ENCODE peak calls at places on chromosomes 5 and 9, in four cellular contexts. F is astrocyte, R is activated T-cell treated with anti-CD3 and anti-CD28 coated beads for 24 hours, E is HepG2. G is an unnamed sample.

GRCh38 chr9:36327903-36328302 is 69.7 kb upstream of the GNE start:
- DNase-seq in F (peak; percentile 29), R (no peak), E (no peak), G (no peak)

GRCh38 chr9:110298028-110298605 is 39.5 kb downstream of the TXNDC8 start:
- DNase-seq in F (no peak), R (no peak), E (peak; percentile 29), G (no peak)

GRCh38 chr9:137411670-137412380 is 11.1 kb downstream of the EXD3 start:
- DNase-seq in F (peak; percentile 91), R (no peak), E (no peak), G (peak; percentile 45)

GRCh38 chr9:138073808-138074207 is 196.2 kb downstream of the CACNA1B start:
- DNase-seq in F (no peak), R (no peak), E (no peak), G (no peak)

GRCh38 chr5:172115541-172115982 is 72.5 kb downstream of the STK10 start:
- DNase-seq in F (no peak), R (no peak), E (no peak), G (no peak)

GRCh38 chr9:133666845-133667244 is 30.7 kb downstream of the DBH start:
- DNase-seq in F (no peak), R (no peak), E (no peak), G (no peak)

GRCh38 chr5:151251001-151251551 is 1.9 kb upstream of the GM2A start:
- DNase-seq in F (no peak), R (no peak), E (peak; percentile 93), G (peak; percentile 50)

GRCh38 chr5:76617675-76618074 is 5.5 kb downstream of the F2RL2 start:
- DNase-seq in F (peak; percentile 92), R (no peak), E (no peak), G (no peak)

GRCh38 chr5:86971034-86971511 is 296.6 kb upstream of the RASA1 start:
- DNase-seq in F (peak; percentile 8), R (no peak), E (peak; percentile 3), G (no peak)

GRCh38 chr9:111866976-111867375 is 29.6 kb upstream of the UGCG start:
- DNase-seq in F (peak; percentile 84), R (no peak), E (peak; percentile 6), G (no peak)

GRCh38 chr5:120901199-120901598 is 437.1 kb downstream of the PRR16 start:
- DNase-seq in F (no peak), R (no peak), E (no peak), G (no peak)

GRCh38 chr5:10372726-10373709 is 19.5 kb downstream of the MARCHF6 start:
- DNase-seq in F (no peak), R (no peak), E (no peak), G (no peak)

GRCh38 chr9:123358181-123358894 is 2.3 kb downstream of the CRB2 start:
- DNase-seq in F (no peak), R (no peak), E (no peak), G (no peak)

GRCh38 chr9:121735065-121735791 is 83.8 kb downstream of the DAB2IP start:
- DNase-seq in F (peak; percentile 59), R (no peak), E (peak; percentile 62), G (peak; percentile 24)

GRCh38 chr5:28914302-28914701 is 1875.9 kb upstream of the CDH9 start:
- DNase-seq in F (no peak), R (no peak), E (no peak), G (no peak)

GRCh38 chr5:174315471-174315870 is 270.0 kb downstream of the NSG2 start:
- DNase-seq in F (no peak), R (no peak), E (no peak), G (no peak)

GRCh38 chr9:136975624-136976023 is 1.7 kb upstream of the PTGDS start:
- DNase-seq in F (no peak), R (no peak), E (peak; percentile 42), G (no peak)

GRCh38 chr5:154962494-154962893 is 21.6 kb downstream of the MRPL22 start:
- DNase-seq in F (peak; percentile 28), R (no peak), E (no peak), G (no peak)

GRCh38 chr9:71446081-71446480 is 322.2 kb downstream of the CEMIP2 start:
- DNase-seq in F (no peak), R (no peak), E (no peak), G (no peak)

GRCh38 chr5:38453506-38453905 is 102.9 kb downstream of the LIFR start:
- DNase-seq in F (no peak), R (peak; percentile 17), E (no peak), G (peak; percentile 69)

GRCh38 chr9:36959681-36960574 is 74.1 kb downstream of the PAX5 start:
- DNase-seq in F (no peak), R (no peak), E (no peak), G (no peak)

GRCh38 chr5:52807723-52808122 is 20.0 kb downstream of the ITGA1 start:
- DNase-seq in F (no peak), R (no peak), E (no peak), G (no peak)

GRCh38 chr9:137277329-137278041 is at the start of gene TOR4A:
- DNase-seq in F (peak; percentile 75), R (no peak), E (peak; percentile 94), G (peak; percentile 54)

GRCh38 chr5:68894673-68895072 is 199.1 kb upstream of the SLC30A5 start:
- DNase-seq in F (no peak), R (no peak), E (no peak), G (no peak)

GRCh38 chr5:74903165-74903787 is 37.1 kb upstream of the FAM169A start:
- DNase-seq in F (no peak), R (no peak), E (peak; percentile 66), G (peak; percentile 7)

GRCh38 chr5:9863486-9863885 is 233.3 kb upstream of the TAS2R1 start:
- DNase-seq in F (no peak), R (no peak), E (no peak), G (no peak)

GRCh38 chr5:32138839-32139493 is 35.2 kb downstream of the GOLPH3 start:
- DNase-seq in F (peak; percentile 41), R (peak; percentile 51), E (no peak), G (peak; percentile 58)

GRCh38 chr9:35859310-35859994 is 10.7 kb downstream of the OR13J1 start:
- DNase-seq in F (no peak), R (no peak), E (no peak), G (no peak)

GRCh38 chr5:139131062-139131856 is 66.9 kb downstream of the SIL1 start:
- DNase-seq in F (peak; percentile 61), R (no peak), E (no peak), G (no peak)

GRCh38 chr9:87006956-87007355 is 59.6 kb upstream of the GAS1 start:
- DNase-seq in F (no peak), R (no peak), E (no peak), G (no peak)

GRCh38 chr9:122307925-122308324 is 43.2 kb downstream of the MRRF start:
- DNase-seq in F (no peak), R (no peak), E (no peak), G (no peak)

GRCh38 chr9:123586140-123586735 is 230.2 kb downstream of the CRB2 start:
- DNase-seq in F (no peak), R (no peak), E (no peak), G (no peak)

GRCh38 chr9:114216081-114216480 is 60.7 kb downstream of the COL27A1 start:
- DNase-seq in F (peak; percentile 17), R (no peak), E (no peak), G (no peak)

GRCh38 chr5:153496835-153497234 is 6.4 kb downstream of the GRIA1 start:
- DNase-seq in F (no peak), R (no peak), E (no peak), G (no peak)

G was measured in stimulated activated naive CD8-positive, alpha-beta T cell treated with anti-CD3 and anti-CD28 coated beads, Interleukin-15, amount 100 ng/mL, for 72 hours.